ENCODE peak calls at places on chromosomes 1 and 21, in five cellular contexts. One of them, this sample, is unnamed.

GRCh38 chr1:218575856-218576255 is 230.7 kb downstream of the TGFB2 start:
- DNase-seq in uterus: no peak
- DNase-seq in PC-3: peak; percentile 38
- DNase-seq in suprapubic skin: no peak
- DNase-seq in left lung: no peak
- DNase-seq in this sample: no peak

GRCh38 chr1:40036574-40036973 is 4.0 kb upstream of the CAP1 start:
- DNase-seq in PC-3: peak; percentile 69
- DNase-seq in uterus: peak; percentile 73
- DNase-seq in suprapubic skin: peak; percentile 81
- DNase-seq in left lung: peak; percentile 59
- DNase-seq in this sample: no peak

GRCh38 chr21:29487154-29487553 is 188.4 kb downstream of the BACH1 start:
- DNase-seq in PC-3: no peak
- DNase-seq in suprapubic skin: no peak
- DNase-seq in uterus: no peak
- DNase-seq in left lung: no peak
- DNase-seq in this sample: no peak

GRCh38 chr1:228031276-228031995 is 24.6 kb downstream of the WNT3A start:
- DNase-seq in suprapubic skin: peak; percentile 26
- DNase-seq in PC-3: no peak
- DNase-seq in left lung: peak; percentile 10
- DNase-seq in uterus: no peak
- DNase-seq in this sample: no peak

GRCh38 chr1:1490633-1491230 is 19.2 kb downstream of the ATAD3B start:
- DNase-seq in left lung: no peak
- DNase-seq in PC-3: no peak
- DNase-seq in suprapubic skin: no peak
- DNase-seq in uterus: no peak
- DNase-seq in this sample: no peak

GRCh38 chr21:18274370-18274769 is 29.7 kb downstream of the CHODL start:
- DNase-seq in PC-3: no peak
- DNase-seq in uterus: no peak
- DNase-seq in suprapubic skin: no peak
- DNase-seq in left lung: no peak
- DNase-seq in this sample: no peak

GRCh38 chr1:2449636-2450454 is 26.2 kb upstream of the PLCH2 start:
- DNase-seq in uterus: no peak
- DNase-seq in suprapubic skin: no peak
- DNase-seq in left lung: no peak
- DNase-seq in PC-3: peak; percentile 64
- DNase-seq in this sample: no peak

GRCh38 chr1:244074559-244075171 is 23.6 kb downstream of the ZBTB18 start:
- DNase-seq in PC-3: no peak
- DNase-seq in left lung: no peak
- DNase-seq in suprapubic skin: no peak
- DNase-seq in uterus: no peak
- DNase-seq in this sample: no peak

GRCh38 chr1:204464174-204464573 is 30.4 kb downstream of the PIK3C2B start:
- DNase-seq in uterus: no peak
- DNase-seq in PC-3: no peak
- DNase-seq in left lung: no peak
- DNase-seq in suprapubic skin: no peak
- DNase-seq in this sample: no peak

GRCh38 chr1:243475966-243476365 is 220.1 kb downstream of the SDCCAG8 start:
- DNase-seq in PC-3: peak; percentile 16
- DNase-seq in left lung: no peak
- DNase-seq in suprapubic skin: no peak
- DNase-seq in uterus: no peak
- DNase-seq in this sample: no peak

GRCh38 chr1:90936061-90936460 is 85.8 kb downstream of the ZNF644 start:
- DNase-seq in uterus: no peak
- DNase-seq in suprapubic skin: no peak
- DNase-seq in PC-3: no peak
- DNase-seq in left lung: no peak
- DNase-seq in this sample: no peak

GRCh38 chr21:42878678-42878992 is 704 bp downstream of the WDR4 start:
- DNase-seq in uterus: no peak
- DNase-seq in suprapubic skin: no peak
- DNase-seq in left lung: no peak
- DNase-seq in PC-3: no peak
- DNase-seq in this sample: no peak

GRCh38 chr1:10257851-10258250 is 47.5 kb downstream of the KIF1B start:
- DNase-seq in uterus: no peak
- DNase-seq in PC-3: no peak
- DNase-seq in left lung: no peak
- DNase-seq in suprapubic skin: no peak
- DNase-seq in this sample: no peak

GRCh38 chr1:40050863-40051262 is 10.3 kb downstream of the CAP1 start:
- DNase-seq in suprapubic skin: no peak
- DNase-seq in uterus: no peak
- DNase-seq in left lung: no peak
- DNase-seq in PC-3: no peak
- DNase-seq in this sample: no peak

GRCh38 chr1:153040950-153041631 is at the start of gene SPRR2D:
- DNase-seq in left lung: no peak
- DNase-seq in suprapubic skin: no peak
- DNase-seq in uterus: no peak
- DNase-seq in PC-3: peak; percentile 6
- DNase-seq in this sample: no peak

GRCh38 chr1:209561561-209561960 is 22.0 kb upstream of the CAMK1G start:
- DNase-seq in uterus: no peak
- DNase-seq in suprapubic skin: no peak
- DNase-seq in left lung: no peak
- DNase-seq in PC-3: no peak
- DNase-seq in this sample: no peak

GRCh38 chr1:64624446-64624766 is 120.5 kb upstream of the RAVER2 start:
- DNase-seq in uterus: no peak
- DNase-seq in PC-3: peak; percentile 14
- DNase-seq in suprapubic skin: no peak
- DNase-seq in left lung: no peak
- DNase-seq in this sample: peak; percentile 50

GRCh38 chr1:241336335-241336734 is 20.7 kb downstream of the RGS7 start:
- DNase-seq in PC-3: peak; percentile 82
- DNase-seq in uterus: no peak
- DNase-seq in left lung: no peak
- DNase-seq in suprapubic skin: no peak
- DNase-seq in this sample: no peak

GRCh38 chr1:47184090-47184735 is 5.6 kb downstream of the PDZK1IP1 start:
- DNase-seq in left lung: no peak
- DNase-seq in uterus: no peak
- DNase-seq in suprapubic skin: no peak
- DNase-seq in PC-3: no peak
- DNase-seq in this sample: peak; percentile 65

GRCh38 chr1:114794038-114794437 is 13.6 kb upstream of the SIKE1 start:
- DNase-seq in left lung: no peak
- DNase-seq in uterus: no peak
- DNase-seq in suprapubic skin: no peak
- DNase-seq in PC-3: no peak
- DNase-seq in this sample: no peak

GRCh38 chr1:50968021-50968883 is 1.8 kb upstream of the CDKN2C start:
- DNase-seq in uterus: peak; percentile 90
- DNase-seq in PC-3: peak; percentile 93
- DNase-seq in left lung: peak; percentile 95
- DNase-seq in suprapubic skin: peak; percentile 93
- DNase-seq in this sample: peak; percentile 39

GRCh38 chr1:3222042-3222692 is 153.2 kb downstream of the PRDM16 start:
- DNase-seq in left lung: peak; percentile 68
- DNase-seq in uterus: no peak
- DNase-seq in suprapubic skin: no peak
- DNase-seq in PC-3: no peak
- DNase-seq in this sample: no peak

GRCh38 chr1:84377480-84378095 is 20.7 kb upstream of the DNASE2B start:
- DNase-seq in suprapubic skin: no peak
- DNase-seq in left lung: no peak
- DNase-seq in PC-3: peak; percentile 73
- DNase-seq in uterus: peak; percentile 65
- DNase-seq in this sample: peak; percentile 38

DNA sequence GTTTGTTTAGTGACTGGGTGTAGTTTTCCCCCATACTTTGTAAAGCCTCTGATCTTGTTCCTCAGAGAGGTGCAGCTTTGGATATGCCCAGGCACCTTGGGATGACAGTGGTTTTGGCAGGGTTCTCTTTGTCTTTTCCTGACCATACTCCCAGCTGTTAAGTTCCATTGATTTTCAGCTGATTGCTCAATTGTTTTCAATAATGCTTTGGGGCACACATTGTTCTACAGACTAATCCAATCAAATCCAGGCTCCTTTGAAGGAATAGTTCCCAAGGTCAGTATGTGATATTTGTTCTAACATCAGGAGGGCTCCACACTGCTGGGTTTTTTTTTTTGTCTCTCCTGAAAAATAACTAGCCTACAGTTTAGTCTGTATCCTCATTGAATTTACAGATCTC is 24.8 kb downstream of the PPP2R5A start:
- DNase-seq in PC-3: no peak
- DNase-seq in uterus: no peak
- DNase-seq in left lung: no peak
- DNase-seq in suprapubic skin: no peak
- DNase-seq in this sample: no peak
- H3K4me3 ChIP-seq in PC-3: no peak overlapping the region
- H3K4me3 ChIP-seq in uterus: no peak overlapping the region
- H3K4me3 ChIP-seq in left lung: no peak overlapping the region
- H3K4me3 ChIP-seq in suprapubic skin: no peak overlapping the region
- H3K4me3 ChIP-seq in this sample: no peak overlapping the region

DNA sequence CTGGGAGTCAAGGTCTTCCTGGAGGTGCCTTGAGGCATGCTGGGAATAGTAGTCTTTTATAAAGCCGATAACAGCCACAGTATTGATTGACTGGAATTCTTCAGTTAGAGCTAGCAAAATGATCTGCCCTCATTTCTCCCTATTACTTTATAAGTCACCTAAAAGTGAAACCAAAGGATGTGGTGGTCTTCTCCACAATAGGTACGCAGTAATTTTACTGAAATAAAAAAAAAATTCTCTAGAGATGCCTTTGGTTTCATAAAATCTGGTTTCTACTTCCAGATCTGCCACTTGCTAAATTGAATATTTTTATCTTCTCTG is 518 bp upstream of the NDC1 start:
- DNase-seq in left lung: no peak
- DNase-seq in PC-3: no peak
- DNase-seq in suprapubic skin: no peak
- DNase-seq in uterus: no peak
- DNase-seq in this sample: no peak
- H3K4me3 ChIP-seq in left lung: peak overlapping the region; percentile 95
- H3K4me3 ChIP-seq in PC-3: peak overlapping the region; percentile 95
- H3K4me3 ChIP-seq in suprapubic skin: peak overlapping the region; percentile 86
- H3K4me3 ChIP-seq in uterus: peak overlapping the region; percentile 53
- H3K4me3 ChIP-seq in this sample: peak overlapping the region; percentile 99

GRCh38 chr1:23798662-23799142 is 1.9 kb downstream of the GALE start:
- DNase-seq in left lung: no peak
- DNase-seq in suprapubic skin: no peak
- DNase-seq in PC-3: no peak
- DNase-seq in uterus: no peak
- DNase-seq in this sample: no peak
- H3K4me3 ChIP-seq in left lung: peak overlapping the region; percentile 82
- H3K4me3 ChIP-seq in suprapubic skin: peak overlapping the region; percentile 95
- H3K4me3 ChIP-seq in PC-3: peak overlapping the region; percentile 93
- H3K4me3 ChIP-seq in uterus: no peak overlapping the region
- H3K4me3 ChIP-seq in this sample: no peak overlapping the region

GRCh38 chr21:26572026-26572425 is 1.1 kb downstream of the CYYR1 start:
- DNase-seq in PC-3: no peak
- DNase-seq in uterus: no peak
- DNase-seq in left lung: no peak
- DNase-seq in suprapubic skin: no peak
- DNase-seq in this sample: no peak
- H3K4me3 ChIP-seq in PC-3: no peak overlapping the region
- H3K4me3 ChIP-seq in uterus: peak overlapping the region; percentile 28
- H3K4me3 ChIP-seq in left lung: peak overlapping the region; percentile 52
- H3K4me3 ChIP-seq in suprapubic skin: peak overlapping the region; percentile 57
- H3K4me3 ChIP-seq in this sample: peak overlapping the region; percentile 60

This sample was measured in kidney epithelial cell.